ENCODE peak calls at places on chromosomes 16 and 17, in ten cellular contexts. H is AG04450, U is cardiac fibroblast, N is heart right ventricle, R is ascending aorta, F is esophagus squamous epithelium, Q is fibroblast of the aortic adventitia, L is psoas muscle, Z is fibroblast of mammary gland, K is breast epithelium. I is an unnamed sample.

GRCh38 chr17:67046398-67046797 is 2.0 kb downstream of the CACNG1 start:
- DNase-seq in H (no peak), U (no peak), N (no peak), R (no peak), F (no peak), Q (no peak), L (peak; percentile 55), Z (no peak), K (no peak), I (no peak)

GRCh38 chr16:70772493-70772892 is 28.5 kb downstream of the VAC14 start:
- DNase-seq in H (no peak), U (peak; percentile 69), N (no peak), R (no peak), F (no peak), Q (peak; percentile 53), L (no peak), Z (peak; percentile 53), K (no peak), I (no peak)

GRCh38 chr16:49027420-49027819 is 254.2 kb downstream of the CBLN1 start:
- DNase-seq in H (no peak), U (no peak), N (no peak), R (no peak), F (no peak), Q (no peak), L (no peak), Z (no peak), K (no peak), I (no peak)

GRCh38 chr16:68072038-68072695 is 13.0 kb upstream of the NFATC3 start:
- DNase-seq in H (no peak), U (peak; percentile 68), N (no peak), R (peak; percentile 63), F (no peak), Q (no peak), L (peak; percentile 69), Z (peak; percentile 89), K (peak; percentile 53), I (no peak)

GRCh38 chr16:1691276-1691675 is 13.2 kb downstream of the JPT2 start:
- DNase-seq in H (no peak), U (peak; percentile 62), N (no peak), R (no peak), F (no peak), Q (peak; percentile 45), L (no peak), Z (peak; percentile 65), K (no peak), I (no peak)

GRCh38 chr16:8703693-8704092 is 29.3 kb downstream of the ABAT start:
- DNase-seq in H (no peak), U (no peak), N (no peak), R (no peak), F (no peak), Q (no peak), L (no peak), Z (no peak), K (no peak), I (no peak)

GRCh38 chr16:67860589-67861398 is 12.1 kb upstream of the EDC4 start:
- DNase-seq in H (no peak), U (peak; percentile 77), N (no peak), R (no peak), F (no peak), Q (peak; percentile 73), L (no peak), Z (peak; percentile 85), K (no peak), I (no peak)

GRCh38 chr17:83175551-83176271 is 96.3 kb downstream of the METRNL start:
- DNase-seq in H (no peak), U (no peak), N (no peak), R (no peak), F (no peak), Q (no peak), L (no peak), Z (no peak), K (peak; percentile 6), I (no peak)

GRCh38 chr16:57985204-57986121 is 14.5 kb upstream of the CNGB1 start:
- DNase-seq in H (no peak), U (no peak), N (no peak), R (no peak), F (no peak), Q (no peak), L (no peak), Z (no peak), K (no peak), I (no peak)

GRCh38 chr17:43812396-43813265 is 20.3 kb downstream of the MPP3 start:
- DNase-seq in H (no peak), U (no peak), N (no peak), R (no peak), F (no peak), Q (no peak), L (no peak), Z (no peak), K (no peak), I (no peak)

DNA sequence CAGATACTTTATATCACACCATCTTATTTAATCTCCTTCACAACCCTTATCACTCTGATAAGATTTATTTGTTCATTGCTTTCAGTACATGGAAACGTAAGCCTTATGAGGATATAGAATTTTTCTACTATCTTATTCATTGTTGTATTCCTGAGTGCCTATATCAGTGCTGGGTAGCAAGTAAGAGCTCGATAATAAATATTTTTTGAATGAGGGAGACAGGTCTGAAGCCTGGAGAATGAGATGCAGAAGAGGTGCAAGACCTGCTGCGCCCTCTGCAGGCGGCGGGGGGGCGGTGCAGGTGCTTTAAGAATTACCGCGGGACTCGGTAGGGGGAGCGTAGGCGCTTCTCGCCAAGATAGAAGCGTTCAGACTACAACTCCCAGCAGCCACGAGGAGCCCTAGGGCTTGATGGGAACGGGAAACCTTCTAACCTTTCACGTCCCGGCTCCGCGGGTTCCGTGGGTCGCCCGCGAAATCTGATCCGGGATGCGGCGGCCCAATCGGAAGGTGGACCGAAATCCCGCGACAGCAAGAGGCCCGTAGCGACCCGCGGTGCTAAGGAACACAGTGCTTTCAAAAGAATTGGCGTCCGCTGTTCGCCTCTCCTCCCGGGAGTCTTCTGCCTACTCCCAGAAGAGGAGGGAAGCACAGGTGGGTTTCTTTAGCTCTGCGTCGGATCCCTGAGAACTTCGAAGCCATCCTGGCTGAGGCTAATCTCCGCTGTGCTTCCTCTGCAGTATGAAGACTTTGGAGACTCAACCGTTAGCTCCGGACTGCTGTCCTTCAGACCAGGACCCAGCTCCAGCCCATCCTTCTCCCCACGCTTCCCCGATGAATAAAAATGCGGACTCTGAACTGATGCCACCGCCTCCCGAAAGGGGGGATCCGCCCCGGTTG is at the start of gene WRAP53:
- DNase-seq in H (peak; percentile 98), U (peak; percentile 100), N (peak; percentile 94), R (peak; percentile 100), F (peak; percentile 80), Q (peak; percentile 99), L (peak; percentile 97), Z (peak; percentile 99), K (peak; percentile 99), I (peak; percentile 97)
- H3K4me3 ChIP-seq in H (peak within 1 kb of the TSS; percentile 97), U (peak within 1 kb of the TSS; percentile 90), N (peak within 1 kb of the TSS; percentile 78), R (peak within 1 kb of the TSS; percentile 70), F (peak within 1 kb of the TSS; percentile 86), Q (peak within 1 kb of the TSS; percentile 91), L (peak within 1 kb of the TSS; percentile 88), Z (peak within 1 kb of the TSS; percentile 99), K (peak within 1 kb of the TSS; percentile 85), I (peak within 1 kb of the TSS; percentile 86)

GRCh38 chr16:88681084-88681680 is 5.1 kb downstream of the SNAI3 start:
- DNase-seq in H (no peak), U (no peak), N (no peak), R (no peak), F (no peak), Q (no peak), L (no peak), Z (no peak), K (no peak), I (no peak)

GRCh38 chr16:88677721-88678120 is 8.6 kb downstream of the SNAI3 start:
- DNase-seq in H (no peak), U (no peak), N (no peak), R (no peak), F (no peak), Q (no peak), L (no peak), Z (no peak), K (no peak), I (no peak)

GRCh38 chr16:88681709-88682451 is 4.4 kb downstream of the SNAI3 start:
- DNase-seq in H (no peak), U (no peak), N (peak; percentile 26), R (peak; percentile 81), F (peak; percentile 80), Q (no peak), L (no peak), Z (no peak), K (no peak), I (no peak)

GRCh38 chr16:88678224-88678979 is 7.9 kb downstream of the SNAI3 start:
- DNase-seq in H (no peak), U (no peak), N (no peak), R (no peak), F (no peak), Q (no peak), L (no peak), Z (no peak), K (no peak), I (no peak)

GRCh38 chr16:88680554-88681083 is 5.7 kb downstream of the SNAI3 start:
- DNase-seq in H (no peak), U (no peak), N (no peak), R (no peak), F (no peak), Q (no peak), L (no peak), Z (no peak), K (no peak), I (no peak)
- TF ChIP-seq CTCF in H (no peak), U (no peak), N (no peak), R (no peak), F (no peak), Q (no peak), L (no peak), Z (no peak), K (no peak), I (no peak)

GRCh38 chr16:50268352-50268751 is 2.0 kb downstream of the ADCY7 start:
- DNase-seq in H (no peak), U (no peak), N (no peak), R (no peak), F (no peak), Q (no peak), L (no peak), Z (no peak), K (no peak), I (no peak)
- H3K4me3 ChIP-seq in H (no peak overlapping the region), U (no peak overlapping the region), N (no peak overlapping the region), R (no peak overlapping the region), F (peak overlapping the region; percentile 30), Q (no peak overlapping the region), L (no peak overlapping the region), Z (no peak overlapping the region), K (no peak overlapping the region), I (no peak overlapping the region)

GRCh38 chr16:82440336-82440735 is 186.4 kb upstream of the CDH13 start:
- DNase-seq in H (no peak), U (no peak), N (no peak), R (no peak), F (no peak), Q (no peak), L (no peak), Z (no peak), K (no peak), I (no peak)

DNA sequence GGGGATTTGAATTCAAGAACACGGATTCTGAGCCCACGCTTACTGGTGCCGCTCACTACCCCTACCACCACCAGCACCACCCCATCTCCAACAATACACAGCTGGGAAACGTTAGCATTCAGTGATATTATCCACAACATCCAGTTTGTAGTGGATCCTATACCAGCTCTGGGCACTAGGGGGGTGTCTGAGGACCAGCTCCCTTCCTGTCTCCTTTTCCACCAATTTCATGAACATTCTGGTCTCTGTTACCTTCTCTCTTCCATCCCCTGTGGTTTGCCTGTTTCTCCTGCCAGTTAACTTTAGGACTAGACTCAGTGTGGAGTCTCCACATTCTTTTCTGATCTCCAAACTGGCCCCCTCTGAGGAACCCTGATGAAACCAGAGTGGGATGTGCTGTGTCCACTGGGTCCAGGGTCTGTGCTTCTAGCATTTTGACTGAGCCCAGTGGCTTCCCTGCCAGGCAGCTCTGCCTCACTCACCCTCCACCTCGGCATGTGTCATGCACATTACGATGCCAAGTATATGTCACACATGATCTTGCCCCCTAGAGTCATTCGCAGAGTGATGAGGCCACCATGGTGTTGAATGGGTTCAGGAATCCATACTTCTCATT is 187.0 kb upstream of the CDH13 start:
- DNase-seq in H (no peak), U (peak; percentile 20), N (no peak), R (no peak), F (no peak), Q (peak; percentile 1), L (no peak), Z (no peak), K (no peak), I (no peak)
- TF ChIP-seq CTCF in H (peak; percentile 62), U (peak; percentile 53), N (no peak), R (peak; percentile 9), F (no peak), Q (peak; percentile 60), L (no peak), Z (peak; percentile 29), K (no peak), I (peak; percentile 69)

I was measured in AG09309.